ENCODE peak calls at places on chromosomes 2 and 18, in nine cellular contexts. U is WTC11; B is GM10248; I is HFF-Myc; K is CD8-positive, alpha-beta T cell; T is lower lobe of right lung; S is AG09309; W is A549; R is coronary artery. N is an unnamed sample.

GRCh38 chr2:210966330-210966729 is 409.9 kb downstream of the CPS1 start:
- DNase-seq in S (no peak), B (no peak), U (no peak), T (no peak), W (no peak), I (no peak), K (no peak), R (no peak), N (no peak)

GRCh38 chr2:157438907-157439791 is 4.7 kb downstream of the CYTIP start:
- DNase-seq in R (no peak), K (no peak), T (no peak), B (no peak), W (no peak), U (no peak), I (no peak), S (peak), N (no peak)

GRCh38 chr2:11583203-11583752 is 49.4 kb downstream of the GREB1 start:
- DNase-seq in W (peak), R (no peak), T (no peak), B (no peak), S (no peak), K (no peak), U (peak), I (no peak), N (no peak)

GRCh38 chr2:95376311-95377215 is 25.9 kb upstream of the FAHD2A start:
- DNase-seq in R (peak), U (no peak), I (no peak), W (no peak), K (no peak), B (no peak), T (peak), S (no peak), N (no peak)

GRCh38 chr2:112926707-112927106 is 15.7 kb downstream of the IL37 start:
- DNase-seq in W (no peak), I (no peak), T (no peak), R (no peak), K (no peak), U (no peak), S (no peak), B (no peak), N (no peak)

GRCh38 chr18:23661735-23662308 is 889 bp downstream of the ANKRD29 start:
- DNase-seq in R (no peak), T (no peak), S (no peak), K (no peak), W (no peak), B (no peak), I (no peak), U (no peak), N (no peak)

GRCh38 chr2:18272148-18272494 is 288.3 kb downstream of the RDH14 start:
- DNase-seq in R (no peak), B (no peak), I (no peak), U (peak), T (no peak), W (no peak), K (no peak), S (no peak), N (no peak)

GRCh38 chr2:140775426-140775825 is 1355.4 kb downstream of the LRP1B start:
- DNase-seq in K (no peak), T (no peak), U (no peak), I (no peak), B (no peak), S (no peak), R (no peak), W (no peak), N (no peak)

GRCh38 chr2:47201224-47201623 is 46.1 kb upstream of the STPG4 start:
- DNase-seq in S (no peak), K (no peak), U (no peak), R (no peak), T (no peak), B (no peak), W (no peak), I (no peak), N (no peak)

GRCh38 chr18:58247363-58247834 is 203.4 kb downstream of the NEDD4L start:
- DNase-seq in I (no peak), R (no peak), B (peak), T (no peak), K (no peak), S (no peak), U (peak), W (no peak), N (no peak)

GRCh38 chr18:74533666-74534065 is 634 bp upstream of the CNDP1 start:
- DNase-seq in U (no peak), I (no peak), B (no peak), T (no peak), R (peak), K (no peak), S (no peak), W (no peak), N (no peak)

GRCh38 chr2:68045337-68045736 is 17.5 kb downstream of the C1D start:
- DNase-seq in R (no peak), T (no peak), W (no peak), U (no peak), S (no peak), I (peak), B (no peak), K (no peak), N (no peak)

GRCh38 chr18:12336887-12337286 is 28.8 kb downstream of the TUBB6 start:
- DNase-seq in I (peak), B (no peak), R (no peak), S (no peak), K (no peak), U (no peak), T (no peak), W (no peak), N (peak)

GRCh38 chr2:8478133-8478793 is 203.6 kb upstream of the ID2 start:
- DNase-seq in U (no peak), S (no peak), W (no peak), K (no peak), B (no peak), R (no peak), T (peak), I (no peak), N (no peak)

GRCh38 chr2:105802587-105802986 is 57.9 kb downstream of the NCK2 start:
- DNase-seq in B (peak), R (no peak), I (no peak), T (no peak), S (no peak), W (no peak), U (no peak), K (peak), N (no peak)

GRCh38 chr2:195507447-195508221 is 149.4 kb upstream of the SLC39A10 start:
- DNase-seq in S (no peak), R (no peak), I (no peak), K (no peak), B (no peak), W (no peak), T (no peak), U (no peak), N (no peak)

GRCh38 chr2:16136461-16137035 is 196.2 kb downstream of the MYCN start:
- DNase-seq in K (no peak), T (no peak), U (no peak), R (no peak), W (no peak), B (no peak), I (no peak), S (no peak), N (no peak)

GRCh38 chr2:191811807-191812602 is 34.9 kb downstream of the CAVIN2 start:
- DNase-seq in R (no peak), K (no peak), B (peak), S (peak), W (peak), U (peak), I (peak), T (no peak), N (peak)

GRCh38 chr2:211027976-211028375 is 471.6 kb downstream of the CPS1 start:
- DNase-seq in B (no peak), U (no peak), W (no peak), T (no peak), I (no peak), S (no peak), K (no peak), R (no peak), N (no peak)

GRCh38 chr2:137957033-137957432 is 7.2 kb upstream of the HNMT start:
- DNase-seq in I (peak), S (peak), K (no peak), U (no peak), T (no peak), R (no peak), W (no peak), B (no peak), N (peak)

GRCh38 chr2:59029058-59029457 is 787.9 kb upstream of the FANCL start:
- DNase-seq in B (no peak), U (peak), S (no peak), I (no peak), W (no peak), T (no peak), K (no peak), R (no peak), N (no peak)

GRCh38 chr2:873651-874580 is 76.7 kb upstream of the SNTG2 start:
- DNase-seq in U (no peak), B (no peak), T (no peak), S (no peak), K (no peak), R (peak), W (no peak), I (no peak), N (no peak)

GRCh38 chr2:173075056-173075780 is 428 bp upstream of the MAP3K20 start:
- DNase-seq in S (no peak), U (no peak), T (no peak), K (no peak), I (no peak), W (no peak), R (no peak), B (no peak), N (no peak)

GRCh38 chr2:189393440-189394111 is 47.7 kb upstream of the WDR75 start:
- DNase-seq in R (no peak), B (no peak), K (no peak), W (peak), U (no peak), S (peak), I (peak), T (no peak), N (peak)

GRCh38 chr2:15949126-15949525 is 8.8 kb downstream of the MYCN start:
- DNase-seq in S (no peak), U (no peak), K (no peak), R (no peak), T (no peak), I (no peak), W (no peak), B (no peak), N (no peak)

GRCh38 chr2:69358914-69359313 is 28.1 kb downstream of the GFPT1 start:
- DNase-seq in U (no peak), T (no peak), K (no peak), I (no peak), R (no peak), W (no peak), B (no peak), S (no peak), N (no peak)

GRCh38 chr2:44004735-44005602 is 9.2 kb upstream of the LRPPRC start:
- DNase-seq in I (no peak), W (no peak), U (no peak), S (no peak), T (no peak), R (no peak), B (no peak), K (no peak), N (no peak)

GRCh38 chr18:57532987-57533386 is 53.5 kb downstream of the FECH start:
- DNase-seq in B (no peak), T (no peak), I (no peak), U (no peak), S (no peak), W (no peak), K (no peak), R (no peak), N (no peak)

GRCh38 chr2:191441761-191442160 is 196.6 kb downstream of the MYO1B start:
- DNase-seq in R (no peak), B (no peak), W (no peak), I (peak), S (peak), U (no peak), T (no peak), K (no peak), N (peak)

GRCh38 chr18:76821356-76821874 is 942 bp upstream of the ZNF236 start:
- DNase-seq in I (no peak), R (no peak), U (no peak), S (no peak), K (no peak), B (no peak), T (no peak), W (no peak), N (no peak)

GRCh38 chr2:20141056-20141762 is 83.7 kb downstream of the SDC1 start:
- DNase-seq in K (no peak), S (peak), B (no peak), R (peak), U (no peak), W (peak), T (peak), I (peak), N (peak)

GRCh38 chr2:180205616-180206271 is 198.6 kb upstream of the CWC22 start:
- DNase-seq in W (no peak), B (no peak), I (no peak), T (no peak), S (no peak), U (no peak), K (no peak), R (no peak), N (no peak)
- TF ChIP-seq CTCF in W (no peak), B (no peak), I (no peak), T (no peak), S (no peak), U (no peak), K (no peak), R (no peak), N (no peak)

GRCh38 chr2:126527836-126528490 is 128.0 kb upstream of the GYPC start:
- DNase-seq in I (peak), R (no peak), S (peak), K (peak), U (peak), W (peak), T (peak), B (peak), N (peak)
- TF ChIP-seq CTCF in I (peak), R (peak), S (peak), K (peak), U (peak), W (peak), T (peak), B (peak), N (peak)

DNA sequence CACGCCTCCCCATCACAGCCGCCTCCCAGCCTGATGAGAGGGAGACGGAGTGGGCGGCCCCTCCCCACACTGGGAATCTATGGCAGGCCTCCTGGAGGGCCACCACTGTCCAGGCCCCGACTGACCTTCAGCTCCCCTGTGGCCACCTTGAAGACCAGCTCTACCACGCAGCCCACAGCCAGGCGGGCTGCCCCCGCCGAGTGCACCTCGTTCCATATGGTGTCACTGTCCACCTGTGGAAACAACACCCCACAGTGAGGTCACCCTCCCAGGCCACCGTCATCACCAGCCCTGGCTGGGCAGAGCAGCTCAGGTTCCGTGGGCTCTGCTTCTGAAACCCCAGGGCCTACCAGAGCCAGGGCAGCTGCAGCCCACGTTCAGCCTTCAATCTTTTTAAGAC is 242.0 kb downstream of the TWIST2 start:
- DNase-seq in B (no peak), I (no peak), R (no peak), U (no peak), W (no peak), T (no peak), K (no peak), S (no peak), N (no peak)
- TF ChIP-seq CTCF in B (no peak), I (no peak), R (no peak), U (no peak), W (no peak), T (no peak), K (no peak), S (no peak), N (no peak)

DNA sequence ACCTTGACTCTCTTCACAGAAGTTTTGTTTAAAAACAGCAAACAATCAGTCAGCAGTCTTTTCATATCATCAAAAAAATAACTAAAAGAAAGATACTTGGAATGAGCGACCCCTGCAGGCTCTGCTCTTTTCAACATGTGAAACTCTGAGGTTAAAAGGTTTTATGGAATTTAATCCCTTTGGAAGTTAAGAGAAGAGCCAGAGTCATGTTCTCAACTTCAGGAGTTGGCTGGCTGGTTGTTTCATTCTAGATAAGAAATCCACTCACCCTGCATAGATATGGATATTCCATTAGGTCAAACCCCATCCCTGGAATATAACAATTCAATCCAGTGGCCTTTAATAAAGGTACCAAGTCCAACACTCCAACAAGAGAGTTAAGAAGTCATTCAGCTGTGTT is 115.6 kb upstream of the RMDN2 start:
- DNase-seq in W (peak), T (no peak), S (no peak), U (peak), K (no peak), I (no peak), B (no peak), R (no peak), N (no peak)
- TF ChIP-seq CTCF in W (peak), T (peak), S (peak), U (no peak), K (peak), I (peak), B (peak), R (peak), N (peak)

GRCh38 chr2:212863185-212863588 is 288.2 kb downstream of the IKZF2 start:
- DNase-seq in W (peak), S (no peak), I (no peak), U (peak), T (peak), K (no peak), B (peak), R (no peak), N (no peak)
- TF ChIP-seq CTCF in W (peak), S (peak), I (peak), U (peak), T (peak), K (peak), B (peak), R (no peak), N (peak)

GRCh38 chr2:39512941-39513340 is 75.9 kb upstream of the MAP4K3 start:
- DNase-seq in S (no peak), I (no peak), R (no peak), T (no peak), W (no peak), K (no peak), U (no peak), B (no peak), N (no peak)

GRCh38 chr2:39512434-39512935 is 75.4 kb upstream of the MAP4K3 start:
- DNase-seq in K (no peak), S (no peak), B (no peak), R (no peak), I (no peak), W (no peak), T (no peak), U (no peak), N (no peak)

GRCh38 chr2:39514825-39515224 is 77.7 kb upstream of the MAP4K3 start:
- DNase-seq in I (no peak), B (no peak), T (no peak), R (no peak), W (no peak), U (no peak), K (no peak), S (no peak), N (no peak)

GRCh38 chr2:39515273-39515896 is 78.3 kb upstream of the MAP4K3 start:
- DNase-seq in W (no peak), K (no peak), U (no peak), B (no peak), T (no peak), I (no peak), S (no peak), R (no peak), N (no peak)

DNA sequence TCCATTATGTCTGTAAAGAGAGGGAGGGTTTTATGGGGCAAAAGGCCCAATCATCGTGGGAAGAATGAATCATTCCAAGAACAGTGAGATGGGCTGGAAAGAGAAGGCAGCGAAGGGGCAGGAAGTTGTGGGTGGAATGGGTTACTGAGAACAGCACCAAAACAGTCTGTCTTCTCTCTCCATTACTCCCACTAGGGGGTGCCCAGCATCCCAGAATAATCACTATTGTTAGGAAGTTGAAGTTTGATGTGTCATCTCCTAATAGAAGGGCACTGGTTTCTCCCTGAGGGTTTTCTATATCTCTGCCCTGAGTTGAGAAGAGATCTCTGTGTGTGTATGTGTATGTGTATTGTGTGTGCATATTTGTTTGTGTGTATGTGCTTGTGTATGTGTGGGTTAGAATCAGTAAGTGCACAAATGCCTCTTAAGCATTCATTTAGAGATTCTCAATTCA is 76.6 kb upstream of the MAP4K3 start:
- DNase-seq in R (no peak), W (peak), S (peak), T (no peak), B (peak), U (peak), K (no peak), I (peak), N (peak)
- TF ChIP-seq CTCF in R (no peak), W (peak), S (peak), T (peak), B (peak), U (peak), K (no peak), I (peak), N (peak)

DNA sequence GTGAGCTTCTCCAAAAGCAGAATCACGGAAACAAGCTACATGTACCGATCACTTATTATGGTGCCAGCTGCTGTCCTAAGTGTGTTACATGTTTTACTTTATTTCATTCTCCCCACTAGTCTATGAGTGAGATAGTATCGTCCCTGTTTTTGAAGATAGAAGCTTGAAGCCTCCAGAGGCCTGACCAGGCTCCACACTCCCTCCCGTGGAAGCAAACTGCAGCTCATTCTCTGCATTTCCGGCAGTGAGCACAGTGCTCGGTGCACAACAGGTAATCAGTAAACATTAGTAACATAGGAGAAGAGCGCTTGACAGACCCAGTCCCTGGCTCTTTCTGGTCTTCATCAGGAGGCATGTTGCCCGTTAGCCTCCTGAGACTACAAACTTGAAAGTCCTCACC is 72.9 kb downstream of the ZBTB7C start:
- DNase-seq in R (no peak), K (no peak), B (no peak), I (no peak), S (no peak), W (no peak), U (no peak), T (no peak), N (no peak)
- TF ChIP-seq CTCF in R (no peak), K (no peak), B (no peak), I (no peak), S (no peak), W (no peak), U (no peak), T (no peak), N (no peak)

GRCh38 chr2:167550448-167550847 is 662.2 kb downstream of the XIRP2 start:
- DNase-seq in S (no peak), K (no peak), B (peak), W (peak), U (no peak), I (no peak), R (no peak), T (no peak), N (no peak)
- TF ChIP-seq CTCF in S (peak), K (no peak), B (peak), W (peak), U (peak), I (no peak), R (no peak), T (peak), N (peak)

GRCh38 chr18:28999711-29000110 is 822.8 kb upstream of the CDH2 start:
- DNase-seq in S (peak), T (no peak), I (no peak), W (no peak), B (no peak), U (no peak), K (no peak), R (no peak), N (no peak)

GRCh38 chr18:28995319-28995718 is 818.4 kb upstream of the CDH2 start:
- DNase-seq in K (no peak), R (no peak), U (no peak), B (no peak), I (no peak), T (no peak), W (no peak), S (no peak), N (no peak)
- TF ChIP-seq CTCF in K (no peak), R (no peak), U (no peak), B (no peak), I (peak), T (no peak), W (no peak), S (peak), N (peak)

N was measured in AG09319.